ENCODE peak calls at places on chromosomes 5 and 9, in six cellular contexts. U is DMS79, Q is NCI-H345, Y is HS-5, E is NCI-H510A treated with DMSO at 0.1 percent for 48 hours, V is GM23248. D is an unnamed sample.

GRCh38 chr5:180785151-180785781 is 17.3 kb downstream of the MGAT1 start:
- DNase-seq in V (peak; percentile 93), U (no peak), E (no peak), Q (no peak), Y (no peak), D (no peak)

GRCh38 chr5:138488481-138488945 is 23.2 kb downstream of the EGR1 start:
- DNase-seq in Q (no peak), U (no peak), E (no peak), V (peak; percentile 91), Y (no peak), D (no peak)

GRCh38 chr5:151686673-151687378 is at the start of gene SPARC:
- DNase-seq in V (peak; percentile 97), Y (peak; percentile 79), E (peak; percentile 35), U (no peak), Q (no peak), D (no peak)

GRCh38 chr5:16737620-16738364 is 121.0 kb upstream of the RETREG1 start:
- DNase-seq in Y (no peak), U (peak; percentile 2), E (no peak), V (no peak), Q (no peak), D (no peak)

GRCh38 chr9:84710701-84711397 is 41.3 kb downstream of the NTRK2 start:
- DNase-seq in Q (no peak), U (no peak), V (no peak), E (no peak), Y (no peak), D (no peak)

GRCh38 chr9:75086443-75087278 is 1.3 kb downstream of the NMRK1 start:
- DNase-seq in Y (no peak), Q (no peak), V (peak; percentile 5), U (no peak), E (peak; percentile 32), D (no peak)

GRCh38 chr9:100756217-100756616 is 178.3 kb downstream of the CAVIN4 start:
- DNase-seq in V (peak; percentile 1), U (no peak), E (peak; percentile 80), Y (no peak), Q (peak; percentile 87), D (peak; percentile 87)

GRCh38 chr5:117982691-117983090 is 1005.7 kb downstream of the DTWD2 start:
- DNase-seq in U (no peak), V (no peak), Q (no peak), E (no peak), Y (no peak), D (no peak)

GRCh38 chr5:74810915-74811314 is 43.9 kb downstream of the NSA2 start:
- DNase-seq in Y (no peak), Q (no peak), V (peak; percentile 5), U (no peak), E (no peak), D (no peak)

D was measured in NCI-H2029.